ENCODE peak calls at places on chromosomes 13 and 19, in nine cellular contexts. U, F, W, A, H, Z, Y, E and L are unnamed samples.

GRCh38 chr13:109715902-109716301 is 70.5 kb downstream of the IRS2 start:
- DNase-seq in W (no peak), A (no peak), Z (no peak), E (peak), F (no peak), U (peak), H (no peak), Y (no peak), L (peak)

GRCh38 chr13:25933520-25933919 is 118.3 kb downstream of the SHISA2 start:
- DNase-seq in Y (no peak), E (no peak), F (no peak), Z (no peak), U (no peak), A (no peak), H (no peak), W (no peak), L (no peak)

GRCh38 chr13:89816404-89816803 is 1531.1 kb upstream of the MIR17HG start:
- DNase-seq in E (no peak), Y (no peak), F (no peak), U (no peak), H (no peak), Z (no peak), A (no peak), W (no peak), L (no peak)

GRCh38 chr19:35908977-35909683 is 1.0 kb upstream of the TYROBP start:
- DNase-seq in W (peak), Y (no peak), E (no peak), Z (peak), U (peak), H (peak), A (no peak), F (no peak), L (no peak)

GRCh38 chr19:4108767-4109625 is 14.9 kb downstream of the MAP2K2 start:
- DNase-seq in U (no peak), Z (no peak), A (no peak), F (no peak), E (no peak), H (peak), Y (no peak), W (no peak), L (no peak)

GRCh38 chr13:114130131-114130707 is 2.2 kb downstream of the RASA3 start:
- DNase-seq in W (no peak), H (no peak), E (no peak), U (no peak), F (no peak), A (no peak), Y (no peak), Z (no peak), L (no peak)

GRCh38 chr19:33214621-33215020 is 11.0 kb downstream of the SLC7A10 start:
- DNase-seq in E (peak), H (no peak), A (no peak), U (no peak), W (no peak), Y (peak), Z (no peak), F (no peak), L (peak)

GRCh38 chr13:95784891-95785290 is 108.0 kb downstream of the DNAJC3 start:
- DNase-seq in H (no peak), W (no peak), F (peak), U (no peak), Z (no peak), A (no peak), E (peak), Y (peak), L (peak)

GRCh38 chr13:70173236-70173959 is 65.1 kb upstream of the KLHL1 start:
- DNase-seq in W (no peak), Y (peak), Z (no peak), H (no peak), U (no peak), F (peak), E (no peak), A (no peak), L (no peak)

GRCh38 chr13:57627663-57628062 is 3.9 kb upstream of the PCDH17 start:
- DNase-seq in F (peak), A (no peak), E (peak), H (no peak), U (no peak), Y (peak), W (no peak), Z (no peak), L (peak)

GRCh38 chr13:111973186-111974064 is 93.5 kb upstream of the SOX1 start:
- DNase-seq in Y (no peak), W (no peak), Z (no peak), H (no peak), F (no peak), A (no peak), E (no peak), U (no peak), L (no peak)

GRCh38 chr13:21478881-21479808 is 20.0 kb upstream of the ZDHHC20 start:
- DNase-seq in E (peak), Y (peak), Z (no peak), H (no peak), A (peak), W (no peak), F (peak), U (no peak), L (peak)

GRCh38 chr19:49875801-49876421 is 1.2 kb downstream of the AKT1S1 start:
- DNase-seq in Y (no peak), A (no peak), Z (peak), E (no peak), U (peak), H (no peak), F (no peak), W (peak), L (no peak)

GRCh38 chr13:53694814-53695533 is 666.4 kb downstream of the OLFM4 start:
- DNase-seq in Z (no peak), E (no peak), Y (no peak), F (no peak), W (no peak), H (no peak), U (no peak), A (no peak), L (no peak)

GRCh38 chr13:71864981-71865857 is 1.8 kb downstream of the DACH1 start:
- DNase-seq in E (no peak), H (no peak), W (peak), U (peak), Z (peak), A (no peak), F (peak), Y (peak), L (no peak)

GRCh38 chr19:42420055-42420544 is 7.1 kb downstream of the LIPE start:
- DNase-seq in E (peak), Z (no peak), A (no peak), U (no peak), H (peak), Y (peak), W (peak), F (peak), L (peak)

GRCh38 chr19:12918253-12918652 is 840 bp downstream of the SYCE2 start:
- DNase-seq in U (no peak), A (no peak), Z (no peak), Y (no peak), E (no peak), F (no peak), H (no peak), W (no peak), L (no peak)

GRCh38 chr13:94192576-94192975 is 286.9 kb downstream of the DCT start:
- DNase-seq in E (peak), W (no peak), H (no peak), Z (no peak), A (no peak), U (no peak), F (no peak), Y (no peak), L (peak)

GRCh38 chr19:36058481-36059179 is 3.9 kb downstream of the WDR62 start:
- DNase-seq in A (no peak), Z (no peak), F (no peak), U (peak), E (no peak), Y (no peak), W (no peak), H (no peak), L (no peak)

GRCh38 chr13:106466691-106467405 is 68.6 kb downstream of the EFNB2 start:
- DNase-seq in F (no peak), A (no peak), Z (no peak), U (no peak), H (no peak), Y (no peak), E (no peak), W (no peak), L (no peak)

GRCh38 chr19:3398114-3398899 is 31.9 kb downstream of the NFIC start:
- DNase-seq in Y (peak), A (no peak), Z (peak), W (peak), H (peak), E (no peak), F (no peak), U (peak), L (no peak)

GRCh38 chr19:55353803-55354697 is 469 bp downstream of the COX6B2 start:
- DNase-seq in Y (peak), U (peak), H (peak), A (no peak), Z (peak), W (peak), E (peak), F (no peak), L (no peak)

GRCh38 chr13:30038884-30039283 is 188.5 kb upstream of the UBL3 start:
- DNase-seq in U (no peak), Y (peak), F (peak), E (peak), Z (no peak), H (no peak), A (no peak), W (no peak), L (peak)

GRCh38 chr19:47226426-47227346 is 4.3 kb downstream of the BBC3 start:
- DNase-seq in Z (peak), U (peak), F (peak), H (peak), E (peak), A (no peak), W (peak), Y (peak), L (peak)

DNA sequence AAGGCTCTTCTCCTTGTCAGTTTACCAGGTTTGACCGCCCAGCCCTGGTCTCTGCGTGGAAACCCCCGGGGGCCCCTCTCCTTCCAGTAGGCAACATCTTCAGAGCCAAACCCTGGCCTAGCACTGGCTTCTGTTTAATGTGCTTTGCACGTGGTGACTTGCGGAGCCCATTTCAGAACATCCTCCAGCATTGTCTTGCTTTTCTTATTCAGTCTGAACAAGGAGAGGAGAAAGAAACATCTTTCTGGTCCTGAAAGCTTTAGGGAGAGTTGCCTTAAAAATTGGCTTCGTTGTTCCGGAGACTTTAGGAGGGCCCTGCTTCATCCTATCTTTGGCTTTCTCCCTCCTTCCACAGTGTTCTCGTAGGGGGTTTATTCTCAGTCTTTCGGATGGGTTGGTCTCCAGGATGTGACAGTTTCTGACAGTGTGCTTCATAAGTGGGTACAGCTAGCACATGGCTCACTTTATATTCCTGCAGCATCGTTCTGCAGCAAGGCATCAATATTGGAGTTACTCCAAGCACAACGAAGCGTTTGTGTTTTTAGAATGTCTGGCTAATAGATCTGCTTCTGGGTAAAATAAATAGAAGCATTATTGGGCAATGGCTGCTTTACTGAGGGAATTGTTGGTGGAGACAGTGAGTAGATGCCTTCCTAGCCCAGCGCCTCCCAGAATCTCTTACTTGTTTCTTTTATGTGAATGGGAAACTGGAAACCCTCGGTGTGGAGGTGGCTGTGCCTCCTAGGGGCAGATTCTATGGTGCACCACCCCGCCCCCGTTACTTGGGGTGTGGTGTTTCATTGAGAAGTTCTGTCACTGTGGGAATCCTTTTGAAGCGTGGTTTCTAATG is 1.8 kb downstream of the FARP1 start:
- DNase-seq in Y (peak), Z (no peak), U (no peak), E (peak), W (no peak), A (peak), H (no peak), F (peak), L (peak)
- TF ChIP-seq CTCF in Y (peak), Z (no peak), U (no peak), E (peak), W (peak), A (peak), H (no peak), F (peak), L (peak)

DNA sequence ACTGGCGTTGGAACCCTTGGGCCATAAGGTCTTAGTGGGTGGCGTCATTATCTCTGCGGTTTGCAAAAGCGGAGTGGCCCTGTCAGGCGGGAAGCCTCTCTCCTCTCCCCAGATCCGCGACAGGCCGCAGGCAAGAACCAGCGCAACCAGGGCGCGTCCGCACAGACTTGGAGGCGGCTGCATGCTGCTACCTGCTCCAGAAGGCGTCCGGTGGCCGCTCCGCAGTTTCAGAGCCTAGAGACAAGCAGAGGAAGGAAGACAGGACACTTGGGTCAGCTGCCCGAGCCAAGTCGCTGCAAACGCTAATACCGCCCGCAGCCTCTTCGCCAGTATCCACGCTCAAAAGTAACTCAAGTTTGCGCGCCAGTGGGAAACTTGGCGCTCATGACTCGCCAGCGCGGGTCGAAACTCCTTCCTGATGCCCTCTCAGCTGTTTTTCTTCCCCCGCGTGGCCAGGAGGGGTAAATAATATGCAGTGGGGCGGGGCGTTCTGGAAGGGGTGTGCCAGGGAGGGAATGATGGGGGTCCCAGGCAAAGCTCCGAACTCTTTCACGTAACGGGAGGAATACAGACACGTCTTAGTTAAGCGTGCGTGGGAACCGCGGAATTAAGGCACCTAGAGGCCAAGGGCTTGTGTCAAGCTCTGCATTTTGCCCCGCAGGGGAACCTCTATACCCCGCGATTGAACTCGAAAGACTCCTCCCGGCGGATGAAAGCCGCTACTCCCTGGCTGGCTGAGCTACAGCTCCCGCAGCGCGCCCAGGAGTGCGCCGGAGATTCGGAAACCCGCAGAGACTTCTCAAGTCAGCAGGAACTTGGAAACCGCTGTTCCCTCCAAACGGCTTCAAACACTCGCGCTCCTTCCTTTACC is at the start of gene EDNRB:
- DNase-seq in F (peak), E (peak), Z (peak), H (peak), W (peak), Y (peak), A (no peak), U (peak), L (no peak)
- TF ChIP-seq CTCF in F (peak), E (peak), Z (peak), H (no peak), W (peak), Y (no peak), A (peak), U (no peak), L (no peak)

DNA sequence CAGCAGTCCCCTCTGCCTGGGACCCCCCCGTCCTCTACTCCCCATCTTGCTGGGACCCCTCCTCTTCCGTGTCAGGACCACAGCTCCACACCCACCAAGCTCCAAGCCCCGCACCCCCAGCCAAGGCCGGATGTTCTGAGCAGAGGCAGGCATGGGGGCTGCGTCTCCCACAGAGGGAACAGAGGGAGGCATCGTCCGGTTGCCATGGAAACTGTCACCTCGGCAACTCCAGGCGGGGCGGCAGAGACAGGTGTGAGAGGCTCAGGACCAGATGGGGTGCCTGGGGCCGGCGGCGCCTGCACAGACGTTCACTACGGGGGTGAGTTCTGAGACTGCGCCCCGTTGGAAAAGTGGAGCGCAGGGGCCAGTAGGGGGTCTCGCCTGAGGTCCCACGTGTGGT is 5.4 kb downstream of the RNU6-9 start:
- DNase-seq in W (no peak), Y (no peak), A (no peak), F (no peak), E (no peak), H (no peak), U (no peak), Z (no peak), L (no peak)
- TF ChIP-seq CTCF in W (no peak), Y (no peak), A (no peak), F (no peak), E (no peak), H (no peak), U (no peak), Z (no peak), L (no peak)

DNA sequence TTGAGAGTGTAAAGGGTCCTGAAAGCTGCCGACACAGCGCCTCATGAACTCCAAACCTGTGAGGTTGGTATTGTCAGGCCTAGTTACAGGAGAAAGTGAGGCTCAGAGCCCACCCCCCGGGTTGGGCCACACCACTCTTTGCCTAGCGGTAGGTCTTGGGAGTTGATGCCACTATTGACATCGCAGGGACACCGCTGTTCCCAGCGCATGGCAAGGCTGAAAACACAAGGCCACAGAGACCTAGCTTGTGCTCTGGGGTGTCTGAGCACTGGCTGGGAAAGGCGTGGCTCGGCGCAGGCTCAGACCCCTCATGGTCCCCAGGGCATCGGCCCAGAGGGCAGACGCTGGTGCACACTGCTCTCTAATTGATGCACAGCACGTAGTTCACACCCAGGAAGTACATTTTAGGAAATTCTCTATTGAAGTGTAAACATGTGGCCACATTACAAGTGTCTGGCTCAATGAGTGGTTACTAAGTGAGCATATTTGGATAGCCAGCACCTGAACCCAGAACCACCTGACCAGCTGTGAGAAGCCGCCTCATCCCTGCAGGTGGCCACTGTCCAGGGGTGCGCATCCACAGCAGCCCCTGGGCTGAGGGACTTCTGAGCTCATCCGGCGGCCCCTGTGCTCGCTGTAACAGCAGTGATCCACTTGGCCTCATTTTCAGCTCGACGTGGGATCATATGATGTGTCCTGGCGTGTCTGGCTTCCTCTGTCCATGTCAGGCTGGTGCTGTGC is 27.3 kb downstream of the UPF1 start:
- DNase-seq in W (no peak), A (no peak), Y (no peak), Z (no peak), U (no peak), H (no peak), F (no peak), E (no peak), L (no peak)
- TF ChIP-seq CTCF in W (no peak), A (no peak), Y (no peak), Z (no peak), U (no peak), H (no peak), F (no peak), E (no peak), L (no peak)

GRCh38 chr13:41061075-41061913 is at the start of gene WBP4:
- DNase-seq in E (peak), W (peak), H (peak), A (peak), U (peak), Z (peak), Y (peak), F (peak), L (peak)

GRCh38 chr13:41059896-41060722 is 1.2 kb upstream of the WBP4 start:
- DNase-seq in W (peak), Z (peak), U (peak), A (peak), Y (peak), E (peak), H (peak), F (peak), L (peak)

GRCh38 chr13:41061914-41062837 is 867 bp downstream of the WBP4 start:
- DNase-seq in F (peak), H (no peak), U (no peak), E (peak), W (no peak), Y (peak), A (no peak), Z (no peak), L (peak)

GRCh38 chr13:41059466-41059865 is 1.8 kb upstream of the WBP4 start:
- DNase-seq in U (no peak), H (no peak), E (peak), Y (peak), W (no peak), Z (no peak), F (no peak), A (no peak), L (no peak)

DNA sequence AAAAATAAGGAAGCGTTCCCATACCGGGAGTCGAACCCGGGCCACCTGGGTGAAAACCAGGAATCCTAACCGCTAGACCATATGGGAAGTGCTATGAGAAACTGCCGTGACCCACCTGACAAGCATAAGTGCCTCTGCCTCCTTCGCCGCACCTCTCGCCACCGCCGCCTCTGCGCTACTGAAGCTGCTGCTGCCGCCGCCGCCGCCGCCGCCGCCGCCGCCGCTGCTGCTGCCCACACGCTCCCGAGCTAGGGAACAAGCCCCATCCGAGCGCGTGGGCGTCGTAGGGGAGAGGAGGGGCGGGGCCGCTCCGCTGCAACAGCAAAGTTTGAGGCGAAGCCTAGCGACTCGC is 610 bp upstream of the WBP4 start:
- DNase-seq in W (peak), F (peak), A (no peak), H (peak), Y (peak), Z (peak), E (peak), U (peak), L (peak)
- TF ChIP-seq CTCF in W (no peak), F (no peak), A (no peak), H (no peak), Y (no peak), Z (no peak), E (no peak), U (no peak), L (no peak)